ENCODE peak calls at places on chromosome 12, in seven cellular contexts. P is Calu3; X is sigmoid colon; A is RPMI7951; W is Right ventricle myocardium superior; Q is endothelial cell; Z is activated naive CD8-positive, alpha-beta T cell treated with anti-CD3 and anti-CD28 coated beads, Interleukin-2, amount 50 U/mL, for 24 hours. G is an unnamed sample.

GRCh38 chr12:24975425-24975824 is 26.5 kb upstream of the BCAT1 start:
- DNase-seq in P (no peak), X (no peak), A (no peak), W (no peak), Q (no peak), Z (no peak), G (peak)

GRCh38 chr12:85057370-85057963 is 21.3 kb downstream of the LRRIQ1 start:
- DNase-seq in P (peak), X (no peak), A (peak), W (no peak), Q (peak), Z (peak), G (peak)

GRCh38 chr12:14845350-14845750 is 2.0 kb upstream of the ART4 start:
- DNase-seq in P (peak), X (no peak), A (peak), W (no peak), Q (peak), Z (peak), G (peak)

GRCh38 chr12:79397609-79398008 is 293.2 kb downstream of the PAWR start:
- DNase-seq in P (no peak), X (no peak), A (no peak), W (no peak), Q (no peak), Z (no peak), G (no peak)

GRCh38 chr12:104457746-104458644 is 1.2 kb downstream of the CHST11 start:
- DNase-seq in P (peak), X (peak), A (no peak), W (peak), Q (peak), Z (peak), G (peak)

GRCh38 chr12:31517994-31518393 is 72.9 kb downstream of the DENND5B start:
- DNase-seq in P (no peak), X (no peak), A (no peak), W (no peak), Q (no peak), Z (no peak), G (no peak)

GRCh38 chr12:118237908-118238307 is 102.0 kb downstream of the PEBP1 start:
- DNase-seq in P (peak), X (no peak), A (peak), W (no peak), Q (no peak), Z (no peak), G (no peak)

GRCh38 chr12:45655186-45655585 is 74.3 kb upstream of the ARID2 start:
- DNase-seq in P (no peak), X (no peak), A (no peak), W (no peak), Q (no peak), Z (peak), G (peak)

GRCh38 chr12:102503056-102503681 is 22.8 kb upstream of the IGF1 start:
- DNase-seq in P (no peak), X (no peak), A (no peak), W (no peak), Q (no peak), Z (no peak), G (no peak)

GRCh38 chr12:15928345-15928744 is 17.2 kb downstream of the DERA start:
- DNase-seq in P (no peak), X (no peak), A (peak), W (no peak), Q (no peak), Z (no peak), G (no peak)

GRCh38 chr12:124032265-124032886 is 59.4 kb downstream of the ZNF664 start:
- DNase-seq in P (peak), X (no peak), A (peak), W (no peak), Q (peak), Z (peak), G (peak)

GRCh38 chr12:105601158-105601557 is 270.7 kb downstream of the C12orf75 start:
- DNase-seq in P (no peak), X (no peak), A (no peak), W (no peak), Q (no peak), Z (no peak), G (no peak)

GRCh38 chr12:49231881-49232650 is 32.8 kb upstream of the TUBA1C start:
- DNase-seq in P (no peak), X (no peak), A (peak), W (no peak), Q (no peak), Z (no peak), G (no peak)

GRCh38 chr12:57889541-57889989 is 43.0 kb upstream of the CTDSP2 start:
- DNase-seq in P (no peak), X (peak), A (peak), W (peak), Q (no peak), Z (no peak), G (peak)

GRCh38 chr12:27198036-27198435 is 46.0 kb upstream of the STK38L start:
- DNase-seq in P (no peak), X (peak), A (no peak), W (no peak), Q (no peak), Z (no peak), G (no peak)

GRCh38 chr12:117025481-117026151 is 73.6 kb downstream of the TESC start:
- DNase-seq in P (peak), X (peak), A (peak), W (peak), Q (peak), Z (peak), G (peak)

GRCh38 chr12:131437706-131438210 is 273.1 kb upstream of the SFSWAP start:
- DNase-seq in P (no peak), X (no peak), A (no peak), W (no peak), Q (no peak), Z (no peak), G (no peak)

GRCh38 chr12:11460343-11461023 is 65.1 kb upstream of the PRB2 start:
- DNase-seq in P (no peak), X (no peak), A (no peak), W (no peak), Q (no peak), Z (no peak), G (no peak)

GRCh38 chr12:80593766-80594165 is 113.7 kb upstream of the MYF6 start:
- DNase-seq in P (no peak), X (no peak), A (peak), W (no peak), Q (no peak), Z (no peak), G (no peak)

GRCh38 chr12:2650261-2651060 is 144.3 kb upstream of the FKBP4 start:
- DNase-seq in P (no peak), X (peak), A (no peak), W (no peak), Q (no peak), Z (no peak), G (no peak)

GRCh38 chr12:84857809-84858208 is 54.8 kb downstream of the SLC6A15 start:
- DNase-seq in P (no peak), X (no peak), A (no peak), W (no peak), Q (no peak), Z (no peak), G (no peak)

GRCh38 chr12:104930388-104931326 is 27.4 kb downstream of the SLC41A2 start:
- DNase-seq in P (no peak), X (no peak), A (peak), W (no peak), Q (no peak), Z (peak), G (no peak)

GRCh38 chr12:7859552-7859951 is 13.2 kb downstream of the SLC2A14 start:
- DNase-seq in P (no peak), X (no peak), A (peak), W (no peak), Q (no peak), Z (no peak), G (no peak)

GRCh38 chr12:121613424-121613823 is 12.9 kb upstream of the ORAI1 start:
- DNase-seq in P (no peak), X (no peak), A (no peak), W (no peak), Q (no peak), Z (no peak), G (no peak)

GRCh38 chr12:15590180-15590826 is 198.9 kb downstream of the EPS8 start:
- DNase-seq in P (peak), X (peak), A (peak), W (peak), Q (peak), Z (peak), G (peak)

GRCh38 chr12:101021911-101022388 is 188.1 kb downstream of the SLC5A8 start:
- DNase-seq in P (no peak), X (no peak), A (peak), W (no peak), Q (no peak), Z (no peak), G (no peak)